ENCODE peak calls at places on chromosomes 3 and 15, in four cellular contexts. N is A549, Q is HepG2, U is GM12878. R is an unnamed sample.

GRCh38 chr3:43155464-43156121 is 49.7 kb upstream of the POMGNT2 start:
- DNase-seq in N (peak; percentile 50), Q (peak; percentile 51), U (no peak), R (peak; percentile 42)

GRCh38 chr3:147113293-147114045 is 292.9 kb downstream of the ZIC4 start:
- DNase-seq in N (no peak), Q (no peak), U (no peak), R (no peak)

GRCh38 chr15:66356069-66356358 is 471 bp downstream of the TIPIN start:
- DNase-seq in N (no peak), Q (no peak), U (no peak), R (no peak)

GRCh38 chr15:54131410-54131809 is 153.2 kb downstream of the UNC13C start:
- DNase-seq in N (no peak), Q (no peak), U (no peak), R (no peak)

GRCh38 chr15:31605467-31605931 is 278.9 kb downstream of the KLF13 start:
- DNase-seq in N (no peak), Q (no peak), U (no peak), R (no peak)

GRCh38 chr3:52052831-52053306 is 3.5 kb downstream of the DUSP7 start:
- DNase-seq in N (peak; percentile 38), Q (peak; percentile 53), U (peak; percentile 36), R (peak; percentile 65)

GRCh38 chr3:187318819-187319616 is 27.5 kb upstream of the MASP1 start:
- DNase-seq in N (peak; percentile 33), Q (peak; percentile 35), U (no peak), R (peak; percentile 53)

GRCh38 chr3:122677261-122677660 is 3.4 kb upstream of the PARP14 start:
- DNase-seq in N (no peak), Q (no peak), U (no peak), R (no peak)

GRCh38 chr15:77070500-77071337 is at the start of gene TSPAN3:
- DNase-seq in N (peak; percentile 96), Q (peak; percentile 83), U (peak; percentile 54), R (peak; percentile 97)

GRCh38 chr3:40771112-40771511 is 246.4 kb downstream of the ZNF621 start:
- DNase-seq in N (no peak), Q (no peak), U (no peak), R (no peak)

GRCh38 chr3:156519758-156520162 is 35.2 kb downstream of the SSR3 start:
- DNase-seq in N (no peak), Q (no peak), U (peak; percentile 27), R (no peak)

GRCh38 chr15:51203797-51204196 is 109.1 kb upstream of the TNFAIP8L3 start:
- DNase-seq in N (no peak), Q (peak; percentile 4), U (no peak), R (no peak)
- TF ChIP-seq MYC in N (no peak), Q (no peak), U (no peak), R (no peak)

GRCh38 chr3:111072016-111072891 is 638 bp downstream of the NECTIN3 start:
- DNase-seq in N (peak; percentile 7), Q (peak; percentile 5), U (no peak), R (no peak)

GRCh38 chr3:111070772-111071256 is 802 bp upstream of the NECTIN3 start:
- DNase-seq in N (peak; percentile 46), Q (peak; percentile 5), U (no peak), R (no peak)

GRCh38 chr3:111069974-111070751 is 1.5 kb upstream of the NECTIN3 start:
- DNase-seq in N (no peak), Q (no peak), U (no peak), R (no peak)

GRCh38 chr3:111071257-111072015 is at the start of gene NECTIN3:
- DNase-seq in N (peak; percentile 69), Q (peak; percentile 90), U (no peak), R (peak; percentile 53)

GRCh38 chr3:111073186-111073585 is 1.6 kb downstream of the NECTIN3 start:
- DNase-seq in N (no peak), Q (no peak), U (no peak), R (no peak)
- TF ChIP-seq MYC in N (no peak), Q (no peak), U (no peak), R (no peak)

GRCh38 chr15:98953950-98954349 is 53.6 kb downstream of the PGPEP1L start:
- DNase-seq in N (no peak), Q (no peak), U (no peak), R (no peak)

GRCh38 chr15:98955980-98956723 is 51.4 kb downstream of the PGPEP1L start:
- DNase-seq in N (no peak), Q (no peak), U (no peak), R (no peak)

GRCh38 chr15:98956796-98957553 is 50.6 kb downstream of the PGPEP1L start:
- DNase-seq in N (no peak), Q (no peak), U (no peak), R (peak; percentile 26)

GRCh38 chr15:98954411-98954810 is 53.2 kb downstream of the PGPEP1L start:
- DNase-seq in N (no peak), Q (no peak), U (peak; percentile 24), R (no peak)

DNA sequence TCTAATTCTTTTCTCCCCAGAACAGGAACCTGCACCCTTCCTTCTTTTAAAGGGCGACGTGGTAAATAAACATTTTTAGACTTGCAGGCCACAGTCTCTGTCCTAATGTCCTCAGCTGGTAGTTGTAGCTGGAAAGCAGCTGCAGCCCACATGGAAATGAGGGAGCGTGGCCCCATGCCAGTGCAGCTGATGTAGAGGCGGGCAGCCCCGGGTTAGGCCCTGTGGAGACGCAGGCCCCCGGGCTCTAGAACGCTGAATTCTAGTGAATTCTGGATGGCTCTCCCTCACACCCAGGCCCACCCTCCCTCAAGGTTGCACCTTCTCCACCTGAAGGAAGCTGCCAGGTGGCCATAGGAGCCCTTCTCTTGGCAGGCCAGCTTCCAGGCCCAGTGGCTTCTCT is 52.3 kb downstream of the PGPEP1L start:
- DNase-seq in N (no peak), Q (no peak), U (no peak), R (no peak)
- TF ChIP-seq MYC in N (no peak), Q (no peak), U (no peak), R (no peak)

GRCh38 chr15:80822666-80823065 is 43.5 kb downstream of the CEMIP start:
- DNase-seq in N (no peak), Q (no peak), U (no peak), R (no peak)
- TF ChIP-seq MYC in N (no peak), Q (no peak), U (no peak), R (no peak)

GRCh38 chr15:70047386-70048195 is 50.1 kb downstream of the TLE3 start:
- DNase-seq in N (no peak), Q (no peak), U (no peak), R (no peak)
- TF ChIP-seq MYC in N (no peak), Q (no peak), U (no peak), R (no peak)

DNA sequence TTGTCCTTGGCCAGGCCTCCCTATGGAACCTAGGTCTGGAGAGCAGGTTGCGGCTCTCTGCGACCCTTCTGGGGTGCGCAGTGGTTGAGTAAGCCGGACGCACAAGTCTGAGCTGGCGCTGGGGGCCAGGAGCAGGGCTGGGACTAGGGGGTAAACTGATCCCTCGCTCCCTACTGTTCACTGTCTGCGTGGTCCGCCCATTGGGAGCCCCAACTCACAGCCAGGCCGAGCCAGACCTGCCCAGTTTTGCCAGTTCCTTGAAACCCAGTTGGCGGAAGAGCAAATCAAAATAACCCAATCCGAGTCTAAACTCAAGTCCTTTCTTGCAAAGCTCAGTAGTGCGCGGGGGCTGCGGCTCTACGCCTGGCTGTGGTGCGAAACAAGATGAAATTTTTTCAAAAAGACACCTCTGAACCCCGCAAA is 17.5 kb downstream of the RGMA start:
- DNase-seq in N (no peak), Q (no peak), U (no peak), R (no peak)
- TF ChIP-seq MYC in N (no peak), Q (no peak), U (no peak), R (no peak)

DNA sequence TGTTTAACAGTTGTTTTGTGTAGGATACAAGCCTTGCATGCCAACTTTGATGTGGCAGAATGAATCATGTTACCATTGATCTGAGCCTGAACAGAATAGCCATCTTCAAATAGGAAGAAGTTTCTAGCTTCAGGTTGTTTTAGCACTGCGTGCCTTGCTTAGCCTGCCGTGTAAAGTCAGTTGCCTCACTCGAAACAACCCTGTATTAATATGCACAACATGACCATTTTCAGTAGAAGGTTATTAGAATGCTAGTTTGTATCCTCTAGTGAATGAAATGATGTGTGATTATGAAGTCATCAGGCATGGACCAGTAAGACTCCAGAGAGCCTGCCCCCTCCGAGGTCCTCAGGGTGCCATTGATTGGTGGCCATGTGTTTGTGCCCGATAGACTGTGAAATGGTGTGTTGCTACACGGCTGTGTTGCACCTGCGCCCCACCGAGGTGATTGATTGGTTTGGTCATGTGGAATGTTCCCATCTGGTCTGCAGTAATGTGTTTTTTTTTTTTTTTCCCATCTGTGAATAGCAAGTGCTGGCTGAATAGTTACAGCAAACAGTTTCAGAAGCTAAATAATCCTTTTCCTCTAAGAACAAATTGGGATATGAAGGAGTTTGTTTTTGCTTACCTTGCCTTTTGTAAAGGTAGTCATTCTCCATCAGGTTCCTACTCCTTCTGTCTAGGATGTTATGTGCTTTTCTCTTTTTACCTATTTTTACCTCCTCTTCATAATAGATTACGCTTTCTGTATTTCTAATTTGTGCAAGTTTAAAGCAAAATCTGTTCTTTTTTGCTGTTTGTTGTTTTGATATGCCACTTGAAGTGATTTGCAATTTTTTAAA is 214.9 kb downstream of the TCF12 start:
- DNase-seq in N (no peak), Q (no peak), U (no peak), R (no peak)
- TF ChIP-seq MYC in N (no peak), Q (no peak), U (no peak), R (no peak)

GRCh38 chr15:25990245-25990644 is 127.1 kb upstream of the ATP10A start:
- DNase-seq in N (no peak), Q (no peak), U (no peak), R (no peak)

GRCh38 chr15:25987638-25988037 is 124.5 kb upstream of the ATP10A start:
- DNase-seq in N (no peak), Q (no peak), U (no peak), R (no peak)

GRCh38 chr15:25985179-25985578 is 122.1 kb upstream of the ATP10A start:
- DNase-seq in N (no peak), Q (no peak), U (no peak), R (no peak)

GRCh38 chr15:25989327-25989726 is 126.2 kb upstream of the ATP10A start:
- DNase-seq in N (no peak), Q (no peak), U (no peak), R (peak; percentile 36)
- TF ChIP-seq MYC in N (no peak), Q (no peak), U (no peak), R (no peak)

DNA sequence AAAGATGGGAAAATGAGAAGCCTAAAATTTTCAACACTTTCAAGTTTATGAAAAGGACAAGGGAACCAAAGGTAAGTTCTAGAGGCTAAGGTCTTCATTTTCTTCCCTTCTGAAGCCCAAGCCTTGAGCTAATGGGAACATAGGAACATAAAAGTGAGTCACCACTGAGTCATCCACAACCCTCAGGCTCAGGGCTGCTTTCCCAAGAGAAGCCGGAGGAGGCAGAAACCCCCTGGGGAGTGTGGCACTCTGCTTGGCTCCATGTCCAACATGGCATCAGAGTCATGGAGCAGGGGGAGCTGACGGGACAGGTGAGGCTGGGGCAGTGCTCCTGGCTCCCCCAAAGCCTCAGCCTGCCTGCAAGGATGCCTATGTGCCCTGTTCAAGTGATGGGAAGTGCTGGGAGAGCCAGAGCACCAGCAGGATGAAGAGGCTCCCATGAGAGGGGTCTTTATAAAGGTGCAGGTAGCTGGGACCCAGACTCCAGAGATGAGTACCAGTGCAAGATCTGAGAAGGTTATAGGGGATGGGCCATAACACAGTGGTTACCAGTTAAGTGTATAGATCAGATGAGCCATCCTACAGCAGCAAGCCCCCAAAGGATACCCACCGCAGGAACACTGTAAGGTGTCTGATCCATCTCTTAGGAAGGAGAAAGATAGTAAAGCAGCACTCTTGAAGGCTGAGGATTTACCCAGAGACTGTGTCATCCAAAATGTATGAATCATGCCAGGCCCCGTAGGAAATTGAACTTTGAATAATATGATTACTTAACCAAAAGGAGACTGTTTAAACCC is 31.8 kb upstream of the RYR3 start:
- DNase-seq in N (peak; percentile 80), Q (no peak), U (no peak), R (no peak)
- TF ChIP-seq MYC in N (no peak), Q (no peak), U (no peak), R (no peak)

R was measured in K562.